ENCODE peak calls at places on chromosome 7, in seven cellular contexts. S is SK-N-SH, M is HepG2, E is HCT116, D is GM12878, C is K562, J is H1. I is an unnamed sample.
A peak's percentile ranks its signal among the peaks of the same experiment; 100 is the strongest.

GRCh38 chr7:77320161-77320560 is 96.0 kb downstream of the GSAP start:
- DNase-seq in M (no peak), S (no peak), E (no peak), D (no peak), J (no peak), C (no peak), I (peak; percentile 22)

GRCh38 chr7:43249808-43250145 is 137.3 kb downstream of the HECW1 start:
- DNase-seq in D (no peak), M (no peak), J (no peak), S (no peak), C (no peak), E (no peak), I (no peak)

GRCh38 chr7:142771353-142771723 is 568 bp downstream of the PRSS2 start:
- DNase-seq in S (no peak), M (no peak), E (no peak), D (peak; percentile 73), C (no peak), J (no peak), I (no peak)

GRCh38 chr7:130865408-130866236 is 131.6 kb upstream of the KLF14 start:
- DNase-seq in M (no peak), D (no peak), C (no peak), E (no peak), S (no peak), J (no peak), I (no peak)

GRCh38 chr7:84799131-84799530 is 387.7 kb downstream of the SEMA3D start:
- DNase-seq in S (no peak), D (no peak), M (no peak), E (no peak), J (no peak), C (no peak), I (no peak)

GRCh38 chr7:139471740-139472353 is 11.6 kb downstream of the KLRG2 start:
- DNase-seq in E (no peak), C (peak; percentile 14), S (no peak), M (peak; percentile 28), J (no peak), D (no peak), I (no peak)

GRCh38 chr7:106792233-106792926 is 72.7 kb upstream of the PIK3CG start:
- DNase-seq in J (no peak), M (no peak), D (no peak), E (no peak), S (no peak), C (no peak), I (no peak)

GRCh38 chr7:138663741-138664710 is 37.1 kb downstream of the SVOPL start:
- DNase-seq in D (no peak), E (no peak), M (no peak), J (no peak), S (peak; percentile 42), C (no peak), I (peak; percentile 59)

GRCh38 chr7:12801107-12801506 is 113.7 kb downstream of the ARL4A start:
- DNase-seq in M (no peak), S (no peak), D (no peak), E (peak; percentile 39), C (no peak), J (no peak), I (peak; percentile 63)

GRCh38 chr7:130721486-130722277 is 12.3 kb downstream of the KLF14 start:
- DNase-seq in J (no peak), D (no peak), M (peak; percentile 49), S (peak; percentile 80), C (peak; percentile 44), E (peak; percentile 70), I (peak; percentile 60)

GRCh38 chr7:142866361-142867096 is 11.7 kb downstream of the EPHB6 start:
- DNase-seq in M (peak; percentile 13), S (peak; percentile 88), J (no peak), D (no peak), C (peak; percentile 75), E (no peak), I (peak; percentile 72)

GRCh38 chr7:30682131-30683083 is at the start of gene CRHR2:
- DNase-seq in J (no peak), D (no peak), M (no peak), C (peak; percentile 46), E (no peak), S (peak; percentile 94), I (no peak)

GRCh38 chr7:4006687-4007086 is 675.4 kb upstream of the FOXK1 start:
- DNase-seq in M (peak; percentile 91), D (no peak), C (no peak), J (no peak), S (peak; percentile 89), E (no peak), I (peak; percentile 39)

GRCh38 chr7:12827920-12828319 is 140.5 kb downstream of the ARL4A start:
- DNase-seq in D (no peak), C (no peak), J (no peak), E (no peak), M (no peak), S (no peak), I (no peak)

GRCh38 chr7:77199008-77199966 is at the start of gene FGL2:
- DNase-seq in J (no peak), E (no peak), M (no peak), S (no peak), D (no peak), C (no peak), I (no peak)

GRCh38 chr7:16836481-16836880 is 31.7 kb upstream of the AGR2 start:
- DNase-seq in J (no peak), D (no peak), C (no peak), E (no peak), M (no peak), S (no peak), I (no peak)

GRCh38 chr7:107874097-107874496 is 16.9 kb upstream of the DLD start:
- DNase-seq in M (no peak), E (no peak), S (no peak), D (no peak), J (no peak), C (no peak), I (no peak)

GRCh38 chr7:107878636-107879035 is 12.3 kb upstream of the DLD start:
- DNase-seq in D (no peak), S (no peak), C (no peak), J (no peak), M (no peak), E (no peak), I (no peak)

GRCh38 chr7:107877731-107878382 is 13.1 kb upstream of the DLD start:
- DNase-seq in J (no peak), M (no peak), E (no peak), C (no peak), S (no peak), D (no peak), I (no peak)

GRCh38 chr7:107870427-107871000 is 20.5 kb upstream of the DLD start:
- DNase-seq in S (no peak), E (no peak), M (no peak), J (no peak), C (no peak), D (no peak), I (no peak)

DNA sequence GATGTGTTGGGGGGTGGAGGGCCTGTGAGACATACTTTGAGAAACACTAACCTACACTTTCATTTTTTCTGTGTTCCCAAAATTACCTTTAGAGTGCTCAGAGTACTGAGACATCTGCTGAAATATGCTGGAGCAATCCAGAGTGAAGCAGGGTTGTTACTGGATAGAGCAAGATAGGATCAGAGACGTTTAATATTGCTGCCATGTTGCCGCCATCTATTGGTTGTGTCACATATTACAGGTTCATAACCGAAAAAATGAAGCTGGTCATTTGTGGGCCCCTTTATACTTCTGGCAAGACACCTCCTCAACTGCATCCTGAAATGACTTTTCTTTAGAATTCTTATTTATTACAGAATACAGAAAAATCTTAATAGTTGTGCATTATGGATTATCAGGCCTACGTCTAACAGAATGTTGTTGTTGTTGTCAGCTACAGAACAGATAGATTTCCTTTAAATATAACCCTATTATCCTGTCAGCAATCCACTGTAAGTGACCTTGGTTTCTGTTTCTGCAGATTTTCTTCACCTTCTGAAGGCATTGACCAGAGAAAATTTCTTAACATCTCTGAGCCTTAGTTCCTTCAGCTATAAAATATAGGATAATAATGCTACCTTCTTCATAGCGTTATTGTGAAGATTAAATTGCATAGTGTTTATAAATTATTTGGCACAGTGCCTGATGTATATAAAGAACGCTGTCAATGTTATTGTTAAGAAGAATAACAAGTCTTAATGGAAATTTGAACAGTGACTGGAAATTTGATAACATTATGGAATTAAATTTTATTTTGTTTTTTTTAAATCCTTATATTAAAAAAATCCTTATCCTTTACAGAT is 16.2 kb upstream of the DLD start:
- DNase-seq in E (peak; percentile 48), S (peak; percentile 82), M (peak; percentile 63), D (no peak), J (no peak), C (peak; percentile 74), I (no peak)
- TF ChIP-seq JUND in E (no peak), S (no peak), M (no peak), D (no peak), J (no peak), C (peak; percentile 50), I (no peak)

GRCh38 chr7:141074162-141074989 is 512 bp downstream of the TMEM178B start:
- DNase-seq in S (peak; percentile 75), D (no peak), C (no peak), E (no peak), J (no peak), M (no peak), I (peak; percentile 19)
- TF ChIP-seq JUND in S (no peak), D (no peak), C (no peak), E (no peak), J (no peak), M (no peak), I (no peak)

DNA sequence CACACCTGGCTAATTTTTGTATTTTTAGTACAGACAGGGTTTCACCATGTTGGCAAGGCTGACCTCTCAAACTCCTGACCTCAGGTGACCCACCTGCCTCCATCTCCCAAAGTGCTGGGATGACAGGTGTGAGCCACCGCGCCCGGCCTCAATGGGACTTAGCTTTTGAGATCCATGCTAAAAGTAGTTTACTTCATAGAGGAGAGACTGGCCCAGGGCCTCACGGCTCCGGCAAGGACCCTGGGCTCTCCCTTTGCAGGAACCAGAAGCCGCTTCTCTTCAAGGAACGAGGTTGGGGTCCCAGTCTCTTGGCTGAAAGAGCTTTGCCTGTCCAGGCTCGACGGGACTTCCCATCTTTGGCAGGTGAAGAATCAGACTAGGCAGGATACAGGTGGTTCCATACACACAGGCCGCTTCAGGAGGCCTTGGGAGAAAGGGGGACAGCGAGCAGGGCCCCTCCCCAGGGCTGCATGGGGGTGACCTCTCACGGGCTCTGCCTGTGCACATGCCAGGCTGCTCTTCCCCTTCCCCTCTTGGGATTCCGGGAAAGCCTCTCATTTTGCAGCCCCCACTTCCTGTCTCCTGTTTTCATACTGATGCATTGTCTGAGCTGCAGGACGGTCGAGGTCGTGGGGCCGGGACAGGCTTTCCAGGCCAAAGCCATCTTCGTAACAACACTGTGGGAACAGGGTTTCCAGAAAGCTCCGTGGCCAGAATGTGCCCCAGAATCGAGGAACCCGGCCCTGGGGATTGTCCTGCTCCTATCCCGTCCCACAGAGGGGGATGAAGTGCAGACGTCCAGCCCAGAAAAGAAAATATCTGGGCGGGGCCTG is 29.9 kb upstream of the DNAAF5 start:
- DNase-seq in J (no peak), C (no peak), E (no peak), M (no peak), D (no peak), S (no peak), I (no peak)
- TF ChIP-seq JUND in J (no peak), C (no peak), E (no peak), M (no peak), D (no peak), S (no peak), I (no peak)

GRCh38 chr7:133139350-133139749 is 57.5 kb upstream of the CHCHD3 start:
- DNase-seq in J (peak; percentile 21), C (no peak), S (no peak), E (peak; percentile 10), M (peak; percentile 52), D (no peak), I (peak; percentile 5)
- TF ChIP-seq JUND in J (peak; percentile 16), C (peak; percentile 19), S (no peak), E (no peak), M (no peak), D (no peak), I (no peak)

I was measured in T47D.